ENCODE peak calls at places on chromosomes 11 and 22, in four cellular contexts. N, L, K and M are unnamed samples.

GRCh38 chr11:95453616-95454118 is 222.7 kb upstream of the SESN3 start:
- DNase-seq in N (peak; percentile 29), L (no peak), K (no peak), M (no peak)

GRCh38 chr11:65780770-65781151 is at the start of gene AP5B1:
- DNase-seq in N (peak; percentile 75), L (peak; percentile 66), K (no peak), M (no peak)

GRCh38 chr22:40176921-40177737 is 596 bp upstream of the TNRC6B start:
- DNase-seq in N (no peak), L (peak; percentile 80), K (no peak), M (no peak)

GRCh38 chr11:1193326-1194230 is 29.3 kb upstream of the MUC5B start:
- DNase-seq in N (no peak), L (no peak), K (no peak), M (no peak)

GRCh38 chr22:38165929-38166593 is 15.6 kb downstream of the PLA2G6 start:
- DNase-seq in N (no peak), L (no peak), K (no peak), M (no peak)

GRCh38 chr11:45994421-45995341 is 72.2 kb downstream of the LARGE2 start:
- DNase-seq in N (no peak), L (no peak), K (no peak), M (no peak)

GRCh38 chr11:61270354-61271070 is 24.6 kb downstream of the VWCE start:
- DNase-seq in N (no peak), L (no peak), K (no peak), M (peak; percentile 23)

GRCh38 chr11:45653277-45653676 is 12.1 kb downstream of the CHST1 start:
- DNase-seq in N (no peak), L (no peak), K (no peak), M (no peak)

GRCh38 chr11:78789365-78789764 is 214.7 kb upstream of the NARS2 start:
- DNase-seq in N (no peak), L (no peak), K (no peak), M (no peak)

GRCh38 chr11:117410861-117411725 is 83.4 kb downstream of the CEP164 start:
- DNase-seq in N (no peak), L (no peak), K (no peak), M (no peak)

GRCh38 chr11:109424893-109425292 is 2.9 kb downstream of the C11orf87 start:
- DNase-seq in N (peak; percentile 26), L (no peak), K (no peak), M (no peak)

GRCh38 chr11:76626921-76627391 is 43.6 kb downstream of the LRRC32 start:
- DNase-seq in N (no peak), L (peak; percentile 30), K (no peak), M (no peak)

GRCh38 chr11:46386674-46387073 is 4.9 kb downstream of the CHRM4 start:
- DNase-seq in N (peak; percentile 53), L (no peak), K (no peak), M (no peak)

GRCh38 chr11:72736452-72737069 is 15.6 kb downstream of the ARAP1 start:
- DNase-seq in N (peak; percentile 71), L (peak; percentile 95), K (no peak), M (no peak)

GRCh38 chr11:1899100-1899499 is 7.4 kb upstream of the PRR33 start:
- DNase-seq in N (no peak), L (no peak), K (no peak), M (no peak)

GRCh38 chr11:126061707-126062678 is 673 bp downstream of the CDON start:
- DNase-seq in N (peak; percentile 57), L (peak; percentile 33), K (no peak), M (no peak)

GRCh38 chr11:44096360-44097188 is 1.1 kb downstream of the EXT2 start:
- DNase-seq in N (peak; percentile 84), L (peak; percentile 25), K (no peak), M (no peak)

GRCh38 chr11:68810164-68810563 is 31.6 kb downstream of the CPT1A start:
- DNase-seq in N (no peak), L (no peak), K (no peak), M (no peak)

GRCh38 chr11:12017865-12018453 is 9.5 kb upstream of the DKK3 start:
- DNase-seq in N (no peak), L (no peak), K (no peak), M (no peak)

GRCh38 chr22:30870451-30871345 is 97.9 kb downstream of the MORC2 start:
- DNase-seq in N (no peak), L (no peak), K (no peak), M (no peak)

GRCh38 chr22:35140879-35141745 is 75.2 kb downstream of the ISX start:
- DNase-seq in N (peak; percentile 13), L (no peak), K (no peak), M (no peak)

GRCh38 chr11:7444582-7444981 is 40.7 kb upstream of the OLFML1 start:
- DNase-seq in N (no peak), L (no peak), K (no peak), M (no peak)

GRCh38 chr11:20873054-20873453 is 203.7 kb downstream of the NELL1 start:
- DNase-seq in N (no peak), L (no peak), K (no peak), M (no peak)

GRCh38 chr11:5684627-5685362 is at the start of gene TRIM5:
- DNase-seq in N (peak; percentile 97), L (peak; percentile 86), K (peak; percentile 93), M (peak; percentile 90)

GRCh38 chr11:134071766-134072403 is 3.0 kb downstream of the JAM3 start:
- DNase-seq in N (no peak), L (no peak), K (no peak), M (no peak)

GRCh38 chr11:67416416-67417335 is 1.2 kb downstream of the CARNS1 start:
- DNase-seq in N (no peak), L (peak; percentile 96), K (no peak), M (no peak)

GRCh38 chr11:20137637-20138036 is 22.6 kb downstream of the DBX1 start:
- DNase-seq in N (no peak), L (no peak), K (no peak), M (no peak)

GRCh38 chr11:70481625-70482528 is 83.5 kb downstream of the CTTN start:
- DNase-seq in N (peak; percentile 45), L (no peak), K (no peak), M (no peak)

GRCh38 chr11:62689421-62690183 is at the start of gene LRRN4CL:
- DNase-seq in N (peak; percentile 61), L (no peak), K (peak; percentile 96), M (peak; percentile 91)

GRCh38 chr22:31954535-31955326 is 10.4 kb downstream of the YWHAH start:
- DNase-seq in N (no peak), L (no peak), K (no peak), M (no peak)

GRCh38 chr11:297666-298405 is 1.5 kb downstream of the IFITM5 start:
- DNase-seq in N (no peak), L (peak; percentile 47), K (no peak), M (no peak)

GRCh38 chr11:1516273-1517067 is 29.9 kb upstream of the MOB2 start:
- DNase-seq in N (no peak), L (peak; percentile 8), K (peak; percentile 10), M (peak; percentile 57)